ENCODE peak calls at places on chromosomes 6 and 20, in five cellular contexts. S is sciatic nerve; O is hypothalamus; U is stimulated activated CD4-positive, alpha-beta T cell treated with anti-CD3 and anti-CD28 coated beads, Interleukin-1b, Interleukin-23, amount 100 ng/mL, for 48 hours; Z is dorsolateral prefrontal cortex. L is an unnamed sample.

GRCh38 chr6:64428186-64428585 is 792.6 kb downstream of the PHF3 start:
- DNase-seq in S (no peak), O (no peak), U (no peak), Z (no peak), L (no peak)

GRCh38 chr20:23943304-23943703 is 45.3 kb downstream of the GGTLC1 start:
- DNase-seq in S (no peak), O (no peak), U (no peak), Z (no peak), L (no peak)

GRCh38 chr6:36350082-36350481 is 13.4 kb upstream of the BNIP5 start:
- DNase-seq in S (no peak), O (no peak), U (no peak), Z (no peak), L (no peak)

GRCh38 chr6:150078788-150079187 is 9.9 kb upstream of the ULBP3 start:
- DNase-seq in S (no peak), O (no peak), U (no peak), Z (no peak), L (no peak)

GRCh38 chr20:37714973-37715657 is 21.3 kb downstream of the CTNNBL1 start:
- DNase-seq in S (no peak), O (no peak), U (no peak), Z (no peak), L (no peak)

GRCh38 chr6:19715166-19715558 is 122.0 kb upstream of the ID4 start:
- DNase-seq in S (no peak), O (no peak), U (no peak), Z (no peak), L (no peak)

GRCh38 chr6:119044263-119044662 is 34.2 kb downstream of the FAM184A start:
- DNase-seq in S (no peak), O (no peak), U (no peak), Z (no peak), L (no peak)

GRCh38 chr6:135581211-135581610 is 83.7 kb upstream of the AHI1 start:
- DNase-seq in S (no peak), O (no peak), U (no peak), Z (no peak), L (no peak)

GRCh38 chr6:48835421-48835958 is 627.6 kb downstream of the MMUT start:
- DNase-seq in S (no peak), O (no peak), U (no peak), Z (no peak), L (no peak)